ENCODE peak calls at places on chromosomes 4 and X, in nine cellular contexts. F, H, G, U, I, K, W, E and X are unnamed samples.

GRCh38 chr4:147103403-147103946 is 157.8 kb upstream of the TTC29 start:
- DNase-seq in I (peak), E (no peak), W (peak), F (peak), G (peak), U (peak), H (no peak), K (no peak), X (no peak)

GRCh38 chr4:15929555-15929954 is 9.0 kb downstream of the FGFBP1 start:
- DNase-seq in F (no peak), U (no peak), I (no peak), E (no peak), K (no peak), W (no peak), G (no peak), H (no peak), X (no peak)

GRCh38 chr4:142846105-142846728 is at the start of gene INPP4B:
- DNase-seq in E (peak), G (peak), U (peak), W (no peak), I (peak), H (peak), F (peak), K (peak), X (no peak)

GRCh38 chr4:113961322-113961698 is 18.1 kb downstream of the ARSJ start:
- DNase-seq in F (no peak), E (no peak), H (no peak), G (peak), I (no peak), W (no peak), K (no peak), U (peak), X (no peak)

GRCh38 chrX:135089126-135089525 is 31.2 kb downstream of the ETDB start:
- DNase-seq in G (no peak), W (no peak), U (no peak), I (no peak), F (no peak), E (no peak), H (no peak), K (no peak), X (no peak)

GRCh38 chr4:188092824-188093223 is 16.6 kb downstream of the TRIML2 start:
- DNase-seq in W (no peak), H (no peak), G (no peak), I (no peak), U (no peak), K (no peak), F (no peak), E (no peak), X (no peak)

GRCh38 chr4:111984169-111984873 is 160.9 kb upstream of the FAM241A start:
- DNase-seq in E (no peak), G (no peak), K (no peak), F (no peak), U (no peak), I (no peak), H (no peak), W (no peak), X (no peak)

GRCh38 chr4:80125252-80126177 is 52.5 kb upstream of the ANTXR2 start:
- DNase-seq in W (no peak), G (peak), K (peak), I (no peak), H (no peak), E (no peak), F (no peak), U (peak), X (no peak)

GRCh38 chr4:66855956-66856355 is 689.3 kb downstream of the CENPC start:
- DNase-seq in G (no peak), H (no peak), K (no peak), I (no peak), U (no peak), E (no peak), W (no peak), F (no peak), X (no peak)

GRCh38 chr4:134465417-134465816 is 263.8 kb upstream of the PABPC4L start:
- DNase-seq in I (no peak), E (no peak), K (no peak), W (no peak), U (no peak), G (no peak), H (no peak), F (no peak), X (no peak)

GRCh38 chr4:56040842-56041241 is 92.1 kb downstream of the CEP135 start:
- DNase-seq in U (no peak), H (no peak), W (no peak), E (no peak), I (no peak), G (no peak), K (no peak), F (no peak), X (no peak)

GRCh38 chr4:74097631-74098550 is 1.1 kb downstream of the CXCL2 start:
- DNase-seq in F (peak), K (no peak), H (no peak), G (no peak), U (peak), I (no peak), W (no peak), E (no peak), X (no peak)

GRCh38 chr4:23952258-23952657 is 62.4 kb upstream of the PPARGC1A start:
- DNase-seq in H (no peak), F (no peak), E (no peak), U (no peak), W (no peak), I (no peak), K (no peak), G (no peak), X (no peak)

GRCh38 chr4:26860922-26861433 is 337 bp downstream of the STIM2 start:
- DNase-seq in W (peak), K (peak), F (peak), H (no peak), G (peak), E (peak), I (peak), U (no peak), X (no peak)

GRCh38 chrX:40077176-40077575 is 20.6 kb downstream of the BCOR start:
- DNase-seq in F (no peak), W (no peak), K (no peak), G (no peak), I (no peak), H (no peak), E (no peak), U (no peak), X (no peak)

GRCh38 chr4:75658881-75659280 is 14.3 kb downstream of the G3BP2 start:
- DNase-seq in F (peak), E (no peak), W (no peak), H (no peak), G (peak), I (no peak), U (peak), K (no peak), X (no peak)

GRCh38 chrX:106802063-106802387 is 448 bp upstream of the TBC1D8B start:
- DNase-seq in F (peak), K (no peak), I (no peak), U (no peak), G (peak), E (no peak), W (no peak), H (no peak), X (no peak)

GRCh38 chr4:168560184-168560834 is 63.5 kb downstream of the PALLD start:
- DNase-seq in K (no peak), G (peak), W (no peak), F (peak), U (no peak), I (peak), E (no peak), H (no peak), X (no peak)

GRCh38 chrX:87516716-87517115 is 886 bp upstream of the KLHL4 start:
- DNase-seq in F (no peak), H (no peak), U (peak), W (no peak), E (no peak), I (no peak), G (peak), K (no peak), X (no peak)

GRCh38 chrX:10677490-10677889 is 57.1 kb upstream of the MID1 start:
- DNase-seq in W (no peak), G (no peak), F (no peak), U (no peak), I (no peak), E (no peak), H (no peak), K (no peak), X (no peak)

GRCh38 chr4:142656178-142656577 is 189.9 kb downstream of the INPP4B start:
- DNase-seq in U (peak), I (no peak), E (no peak), H (no peak), K (peak), G (peak), F (no peak), W (no peak), X (no peak)

GRCh38 chr4:22515888-22516541 is at the start of gene ADGRA3:
- DNase-seq in E (peak), W (peak), I (peak), K (peak), F (peak), H (peak), U (peak), G (peak), X (no peak)

GRCh38 chr4:85866508-85866907 is 391.6 kb downstream of the ARHGAP24 start:
- DNase-seq in H (no peak), E (no peak), G (no peak), W (no peak), F (no peak), I (no peak), U (peak), K (no peak), X (no peak)